ENCODE peak calls at places on chromosome 3, in six cellular contexts. One of them, this sample, is unnamed.

GRCh38 chr3:42728056-42728455 is 25.5 kb upstream of the HHATL start:
- DNase-seq in A549: no peak
- DNase-seq in K562: no peak
- DNase-seq in suprapubic skin: peak; percentile 35
- DNase-seq in left ventricle myocardium inferior: peak; percentile 53
- DNase-seq in AG09319: no peak
- DNase-seq in this sample: no peak

GRCh38 chr3:26964836-26965235 is 342.3 kb downstream of the LRRC3B start:
- DNase-seq in K562: no peak
- DNase-seq in A549: no peak
- DNase-seq in suprapubic skin: no peak
- DNase-seq in left ventricle myocardium inferior: no peak
- DNase-seq in AG09319: no peak
- DNase-seq in this sample: no peak

GRCh38 chr3:17430574-17430973 is 311.9 kb downstream of the TBC1D5 start:
- DNase-seq in K562: no peak
- DNase-seq in suprapubic skin: no peak
- DNase-seq in AG09319: no peak
- DNase-seq in A549: no peak
- DNase-seq in left ventricle myocardium inferior: no peak
- DNase-seq in this sample: no peak

GRCh38 chr3:150183619-150184425 is 213.1 kb upstream of the PFN2 start:
- DNase-seq in suprapubic skin: peak; percentile 69
- DNase-seq in AG09319: peak; percentile 49
- DNase-seq in left ventricle myocardium inferior: peak; percentile 62
- DNase-seq in A549: peak; percentile 60
- DNase-seq in K562: peak; percentile 54
- DNase-seq in this sample: no peak

GRCh38 chr3:111285691-111286090 is 214.1 kb downstream of the NECTIN3 start:
- DNase-seq in A549: no peak
- DNase-seq in AG09319: no peak
- DNase-seq in left ventricle myocardium inferior: no peak
- DNase-seq in K562: no peak
- DNase-seq in suprapubic skin: no peak
- DNase-seq in this sample: no peak

GRCh38 chr3:14440531-14441239 is 38.3 kb downstream of the SLC6A6 start:
- DNase-seq in suprapubic skin: no peak
- DNase-seq in A549: no peak
- DNase-seq in left ventricle myocardium inferior: no peak
- DNase-seq in AG09319: no peak
- DNase-seq in K562: no peak
- DNase-seq in this sample: no peak

GRCh38 chr3:135513106-135514063 is 452.1 kb upstream of the PPP2R3A start:
- DNase-seq in left ventricle myocardium inferior: no peak
- DNase-seq in suprapubic skin: no peak
- DNase-seq in A549: no peak
- DNase-seq in AG09319: peak; percentile 20
- DNase-seq in K562: peak; percentile 64
- DNase-seq in this sample: no peak

GRCh38 chr3:115040673-115041286 is 106.3 kb downstream of the ZBTB20 start:
- DNase-seq in left ventricle myocardium inferior: no peak
- DNase-seq in AG09319: peak; percentile 19
- DNase-seq in K562: peak; percentile 3
- DNase-seq in A549: peak; percentile 20
- DNase-seq in suprapubic skin: no peak
- DNase-seq in this sample: no peak

GRCh38 chr3:22959593-22959992 is 243.5 kb upstream of the UBE2E2 start:
- DNase-seq in left ventricle myocardium inferior: no peak
- DNase-seq in suprapubic skin: no peak
- DNase-seq in A549: no peak
- DNase-seq in AG09319: no peak
- DNase-seq in K562: no peak
- DNase-seq in this sample: no peak

GRCh38 chr3:129421988-129422745 is 6.3 kb downstream of the EFCAB12 start:
- DNase-seq in suprapubic skin: no peak
- DNase-seq in left ventricle myocardium inferior: no peak
- DNase-seq in AG09319: no peak
- DNase-seq in A549: no peak
- DNase-seq in K562: no peak
- DNase-seq in this sample: no peak
- TF ChIP-seq CTCF in suprapubic skin: no peak
- TF ChIP-seq CTCF in left ventricle myocardium inferior: no peak
- TF ChIP-seq CTCF in AG09319: no peak
- TF ChIP-seq CTCF in A549: peak; percentile 22
- TF ChIP-seq CTCF in K562: no peak
- TF ChIP-seq CTCF in this sample: peak; percentile 31

GRCh38 chr3:153591566-153592221 is 429.7 kb downstream of the RAP2B start:
- DNase-seq in A549: no peak
- DNase-seq in suprapubic skin: no peak
- DNase-seq in left ventricle myocardium inferior: no peak
- DNase-seq in AG09319: no peak
- DNase-seq in K562: no peak
- DNase-seq in this sample: no peak

GRCh38 chr3:153599685-153600084 is 437.7 kb downstream of the RAP2B start:
- DNase-seq in A549: no peak
- DNase-seq in suprapubic skin: no peak
- DNase-seq in K562: no peak
- DNase-seq in AG09319: peak; percentile 73
- DNase-seq in left ventricle myocardium inferior: no peak
- DNase-seq in this sample: no peak

GRCh38 chr3:153596402-153596801 is 434.4 kb downstream of the RAP2B start:
- DNase-seq in K562: no peak
- DNase-seq in A549: no peak
- DNase-seq in AG09319: no peak
- DNase-seq in suprapubic skin: no peak
- DNase-seq in left ventricle myocardium inferior: no peak
- DNase-seq in this sample: no peak

GRCh38 chr3:153595186-153595815 is 433.3 kb downstream of the RAP2B start:
- DNase-seq in K562: peak; percentile 23
- DNase-seq in A549: peak; percentile 6
- DNase-seq in left ventricle myocardium inferior: no peak
- DNase-seq in AG09319: no peak
- DNase-seq in suprapubic skin: no peak
- DNase-seq in this sample: no peak
- TF ChIP-seq CTCF in K562: peak; percentile 52
- TF ChIP-seq CTCF in A549: peak; percentile 58
- TF ChIP-seq CTCF in left ventricle myocardium inferior: peak; percentile 66
- TF ChIP-seq CTCF in AG09319: peak; percentile 66
- TF ChIP-seq CTCF in suprapubic skin: peak; percentile 17
- TF ChIP-seq CTCF in this sample: peak; percentile 86

GRCh38 chr3:52851348-52851747 is 16.5 kb upstream of the MUSTN1 start:
- DNase-seq in left ventricle myocardium inferior: no peak
- DNase-seq in A549: peak; percentile 52
- DNase-seq in AG09319: no peak
- DNase-seq in K562: peak; percentile 70
- DNase-seq in suprapubic skin: no peak
- DNase-seq in this sample: no peak
- TF ChIP-seq CTCF in left ventricle myocardium inferior: peak; percentile 62
- TF ChIP-seq CTCF in A549: peak; percentile 50
- TF ChIP-seq CTCF in AG09319: peak; percentile 64
- TF ChIP-seq CTCF in K562: peak; percentile 74
- TF ChIP-seq CTCF in suprapubic skin: peak; percentile 32
- TF ChIP-seq CTCF in this sample: peak; percentile 77

DNA sequence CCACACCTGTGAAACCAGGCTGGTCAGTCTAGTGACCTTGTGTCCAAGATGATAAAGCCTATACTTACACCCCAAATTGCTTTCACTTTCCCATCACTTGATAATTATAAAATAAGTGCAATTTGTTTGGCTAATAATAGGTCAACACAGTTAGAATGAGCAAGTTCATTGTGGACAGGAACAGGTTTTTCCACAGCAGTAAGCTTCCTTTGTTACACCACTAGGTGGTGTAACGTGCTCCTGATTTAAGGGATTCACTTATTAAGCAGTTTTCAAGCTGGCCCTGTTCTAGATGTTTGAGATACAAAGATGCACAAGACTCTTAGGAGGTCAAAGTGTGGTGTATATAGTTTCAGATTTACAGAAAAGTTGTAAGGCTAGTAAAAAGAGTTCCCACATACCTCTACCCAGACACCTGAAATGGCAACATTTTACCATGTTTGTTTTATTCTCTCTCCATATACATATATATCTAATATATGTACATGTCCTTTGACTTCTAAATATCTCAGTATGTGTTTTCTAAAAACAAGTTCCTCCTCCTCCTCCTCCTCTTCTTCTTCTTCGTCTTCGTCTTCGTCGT is 6.8 kb upstream of the MFSD1 start:
- DNase-seq in A549: peak; percentile 39
- DNase-seq in left ventricle myocardium inferior: no peak
- DNase-seq in K562: peak; percentile 46
- DNase-seq in suprapubic skin: no peak
- DNase-seq in AG09319: no peak
- DNase-seq in this sample: no peak
- TF ChIP-seq CTCF in A549: peak; percentile 36
- TF ChIP-seq CTCF in left ventricle myocardium inferior: peak; percentile 57
- TF ChIP-seq CTCF in K562: peak; percentile 46
- TF ChIP-seq CTCF in suprapubic skin: peak; percentile 19
- TF ChIP-seq CTCF in AG09319: peak; percentile 35
- TF ChIP-seq CTCF in this sample: peak; percentile 76

GRCh38 chr3:124594581-124594980 is 135.7 kb upstream of the UMPS start:
- DNase-seq in K562: peak; percentile 45
- DNase-seq in A549: no peak
- DNase-seq in AG09319: no peak
- DNase-seq in suprapubic skin: no peak
- DNase-seq in left ventricle myocardium inferior: no peak
- DNase-seq in this sample: no peak
- TF ChIP-seq CTCF in K562: no peak
- TF ChIP-seq CTCF in A549: no peak
- TF ChIP-seq CTCF in AG09319: no peak
- TF ChIP-seq CTCF in suprapubic skin: no peak
- TF ChIP-seq CTCF in left ventricle myocardium inferior: no peak
- TF ChIP-seq CTCF in this sample: no peak

GRCh38 chr3:16130066-16130465 is 44.4 kb upstream of the GALNT15 start:
- DNase-seq in suprapubic skin: no peak
- DNase-seq in AG09319: no peak
- DNase-seq in left ventricle myocardium inferior: no peak
- DNase-seq in K562: no peak
- DNase-seq in A549: no peak
- DNase-seq in this sample: no peak
- TF ChIP-seq CTCF in suprapubic skin: no peak
- TF ChIP-seq CTCF in AG09319: no peak
- TF ChIP-seq CTCF in left ventricle myocardium inferior: no peak
- TF ChIP-seq CTCF in K562: no peak
- TF ChIP-seq CTCF in A549: no peak
- TF ChIP-seq CTCF in this sample: peak; percentile 41

GRCh38 chr3:112403101-112403500 is 70.1 kb downstream of the CD200 start:
- DNase-seq in AG09319: no peak
- DNase-seq in K562: no peak
- DNase-seq in left ventricle myocardium inferior: no peak
- DNase-seq in A549: no peak
- DNase-seq in suprapubic skin: no peak
- DNase-seq in this sample: no peak
- TF ChIP-seq CTCF in AG09319: no peak
- TF ChIP-seq CTCF in K562: no peak
- TF ChIP-seq CTCF in left ventricle myocardium inferior: no peak
- TF ChIP-seq CTCF in A549: no peak
- TF ChIP-seq CTCF in suprapubic skin: no peak
- TF ChIP-seq CTCF in this sample: no peak

GRCh38 chr3:50242371-50242770 is 6.4 kb downstream of the GNAI2 start:
- DNase-seq in AG09319: no peak
- DNase-seq in suprapubic skin: no peak
- DNase-seq in left ventricle myocardium inferior: no peak
- DNase-seq in K562: no peak
- DNase-seq in A549: no peak
- DNase-seq in this sample: no peak

GRCh38 chr3:50241163-50241562 is 5.2 kb downstream of the GNAI2 start:
- DNase-seq in K562: no peak
- DNase-seq in A549: no peak
- DNase-seq in left ventricle myocardium inferior: no peak
- DNase-seq in suprapubic skin: no peak
- DNase-seq in AG09319: no peak
- DNase-seq in this sample: no peak

GRCh38 chr3:50245251-50245745 is 9.3 kb downstream of the GNAI2 start:
- DNase-seq in K562: no peak
- DNase-seq in A549: no peak
- DNase-seq in left ventricle myocardium inferior: no peak
- DNase-seq in AG09319: no peak
- DNase-seq in suprapubic skin: no peak
- DNase-seq in this sample: no peak

GRCh38 chr3:50243552-50243895 is 7.5 kb downstream of the GNAI2 start:
- DNase-seq in A549: no peak
- DNase-seq in left ventricle myocardium inferior: no peak
- DNase-seq in AG09319: no peak
- DNase-seq in suprapubic skin: no peak
- DNase-seq in K562: no peak
- DNase-seq in this sample: no peak

DNA sequence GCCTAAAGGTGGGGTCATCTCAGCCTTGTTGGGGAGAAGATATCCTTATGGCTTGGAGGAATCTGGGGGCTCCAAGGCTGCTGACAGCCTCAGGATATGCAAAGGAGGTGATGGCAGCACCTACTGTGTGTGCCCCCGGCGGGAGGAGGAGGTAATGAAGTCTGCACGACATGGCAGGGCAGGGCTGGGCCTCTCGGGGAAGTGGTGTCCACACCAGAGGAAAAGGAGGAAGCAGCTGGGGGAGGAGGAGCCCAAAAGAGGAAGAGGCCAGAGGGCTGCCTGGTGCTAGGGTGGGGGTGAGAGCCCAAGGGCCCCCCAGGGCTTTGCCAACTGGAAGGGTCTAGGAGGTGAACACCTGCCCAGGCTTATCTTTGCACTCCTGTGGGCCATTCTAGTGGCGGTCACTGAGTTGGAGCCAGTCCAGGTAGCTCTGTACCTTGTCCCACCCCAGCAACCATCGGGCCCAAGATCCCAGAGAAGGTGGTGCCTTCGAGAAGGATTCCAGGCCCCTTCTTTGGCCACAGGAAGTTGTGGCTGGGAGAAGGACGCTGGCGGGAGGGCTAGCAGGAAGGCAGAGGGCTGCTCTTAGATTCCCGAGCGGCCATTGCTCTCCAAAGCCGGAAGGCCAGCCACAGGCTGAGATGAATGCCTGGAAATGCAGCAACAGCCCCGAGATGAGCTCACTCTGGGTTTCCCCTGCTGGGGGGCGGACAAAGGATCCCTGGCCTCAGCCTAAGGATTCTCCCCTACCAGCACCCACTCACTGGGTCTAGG is 7.0 kb downstream of the GNAI2 start:
- DNase-seq in left ventricle myocardium inferior: peak; percentile 74
- DNase-seq in suprapubic skin: no peak
- DNase-seq in K562: no peak
- DNase-seq in A549: no peak
- DNase-seq in AG09319: no peak
- DNase-seq in this sample: no peak
- TF ChIP-seq CTCF in left ventricle myocardium inferior: peak; percentile 20
- TF ChIP-seq CTCF in suprapubic skin: no peak
- TF ChIP-seq CTCF in K562: peak; percentile 10
- TF ChIP-seq CTCF in A549: no peak
- TF ChIP-seq CTCF in AG09319: no peak
- TF ChIP-seq CTCF in this sample: no peak

GRCh38 chr3:63914312-63914711 is 2.1 kb upstream of the SCAANT1 start:
- DNase-seq in suprapubic skin: no peak
- DNase-seq in AG09319: no peak
- DNase-seq in A549: no peak
- DNase-seq in K562: no peak
- DNase-seq in left ventricle myocardium inferior: no peak
- DNase-seq in this sample: no peak
- TF ChIP-seq CTCF in suprapubic skin: no peak
- TF ChIP-seq CTCF in AG09319: no peak
- TF ChIP-seq CTCF in A549: no peak
- TF ChIP-seq CTCF in K562: no peak
- TF ChIP-seq CTCF in left ventricle myocardium inferior: no peak
- TF ChIP-seq CTCF in this sample: peak; percentile 36